ENCODE peak calls at places on chromosomes 5 and 9, in nine cellular contexts. N is GM12865, P is GM10248, T is A549, M is Calu3, O is H9, K is astrocyte of the spinal cord, H is gastrocnemius medialis, X is spleen. C is an unnamed sample.

GRCh38 chr9:127791085-127791484 is 5.3 kb downstream of the CDK9 start:
- DNase-seq in N (no peak), P (no peak), T (peak; percentile 31), M (no peak), O (no peak), K (no peak), H (no peak), X (no peak), C (no peak)

GRCh38 chr9:99150456-99151171 is 45.7 kb downstream of the TGFBR1 start:
- DNase-seq in N (no peak), P (no peak), T (no peak), M (no peak), O (no peak), K (no peak), H (no peak), X (no peak), C (no peak)

GRCh38 chr5:14775857-14776256 is 95.7 kb downstream of the ANKH start:
- DNase-seq in N (no peak), P (no peak), T (peak; percentile 56), M (peak; percentile 58), O (no peak), K (peak; percentile 67), H (no peak), X (no peak), C (no peak)

GRCh38 chr9:137113385-137114159 is 961 bp downstream of the DPP7 start:
- DNase-seq in N (peak; percentile 62), P (peak; percentile 58), T (peak; percentile 25), M (no peak), O (no peak), K (no peak), H (no peak), X (no peak), C (peak; percentile 36)

GRCh38 chr9:89144242-89144641 is 34.4 kb downstream of the SHC3 start:
- DNase-seq in N (no peak), P (no peak), T (no peak), M (no peak), O (no peak), K (no peak), H (no peak), X (no peak), C (no peak)

GRCh38 chr5:109945097-109945678 is 255.5 kb downstream of the MAN2A1 start:
- DNase-seq in N (peak; percentile 26), P (no peak), T (no peak), M (no peak), O (no peak), K (peak; percentile 52), H (no peak), X (no peak), C (peak; percentile 35)

GRCh38 chr5:15885156-15885555 is 294.4 kb downstream of the MARCHF11 start:
- DNase-seq in N (no peak), P (no peak), T (no peak), M (no peak), O (no peak), K (peak; percentile 23), H (no peak), X (no peak), C (no peak)

GRCh38 chr5:167639761-167640160 is 651.7 kb upstream of the WWC1 start:
- DNase-seq in N (no peak), P (no peak), T (peak; percentile 3), M (no peak), O (no peak), K (peak; percentile 23), H (no peak), X (no peak), C (no peak)

GRCh38 chr5:175657593-175658271 is at the start of gene HRH2:
- DNase-seq in N (no peak), P (no peak), T (peak; percentile 67), M (no peak), O (peak; percentile 52), K (no peak), H (no peak), X (peak; percentile 89), C (peak; percentile 75)

GRCh38 chr9:31744589-31744988 is 639.9 kb upstream of the ACO1 start:
- DNase-seq in N (no peak), P (no peak), T (no peak), M (no peak), O (no peak), K (no peak), H (no peak), X (no peak), C (no peak)

DNA sequence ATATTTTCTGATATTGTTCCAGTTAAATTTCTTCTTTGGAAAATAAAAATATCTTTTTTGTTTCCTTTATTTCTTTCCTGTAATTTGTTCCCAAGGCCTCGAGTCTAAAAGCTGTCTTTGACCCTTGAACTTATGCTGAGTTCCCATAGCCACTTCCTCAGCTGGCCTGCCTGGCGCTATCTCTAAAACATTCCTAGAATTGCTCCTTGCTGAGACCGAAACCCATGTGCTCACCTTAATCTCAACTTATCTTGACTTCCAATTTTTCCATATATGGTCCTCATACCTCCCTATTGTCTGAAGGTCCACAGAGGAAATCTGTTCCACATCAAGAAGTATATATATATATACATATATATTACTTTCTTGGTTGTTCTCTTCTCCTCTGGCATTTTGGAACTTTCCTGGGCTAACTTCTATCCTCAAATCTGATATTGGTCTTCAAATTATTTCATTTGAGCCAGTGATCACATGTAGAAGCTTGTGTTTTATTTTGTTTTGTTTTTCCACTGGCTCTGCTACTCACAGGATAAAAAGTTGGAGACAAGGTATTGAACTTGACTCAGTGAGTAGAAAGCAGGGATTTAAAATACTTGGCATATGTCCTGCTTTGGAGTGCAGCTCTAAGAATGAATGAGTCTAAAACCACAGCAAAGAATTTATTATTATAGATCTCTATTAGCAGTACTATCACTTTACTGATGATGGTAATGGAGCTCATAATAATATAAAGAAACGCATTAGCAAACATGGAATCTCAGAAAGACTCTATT is 45.2 kb downstream of the ENC1 start:
- DNase-seq in N (no peak), P (no peak), T (peak; percentile 49), M (peak; percentile 66), O (no peak), K (peak; percentile 85), H (no peak), X (no peak), C (no peak)
- TF ChIP-seq CTCF in N (no peak), P (no peak), T (no peak), M (no peak), O (no peak), K (no peak), H (no peak), X (no peak), C (no peak)

GRCh38 chr9:111895996-111896941 is at the start of gene UGCG:
- DNase-seq in N (peak; percentile 94), P (peak; percentile 94), T (peak; percentile 90), M (peak; percentile 90), O (peak; percentile 88), K (peak; percentile 92), H (peak; percentile 81), X (peak; percentile 98), C (peak; percentile 88)

GRCh38 chr9:111898331-111899096 is 1.9 kb downstream of the UGCG start:
- DNase-seq in N (no peak), P (no peak), T (no peak), M (no peak), O (no peak), K (peak; percentile 26), H (no peak), X (no peak), C (no peak)

GRCh38 chr9:111897831-111898144 is 1.2 kb downstream of the UGCG start:
- DNase-seq in N (peak; percentile 89), P (peak; percentile 59), T (no peak), M (no peak), O (no peak), K (peak; percentile 43), H (no peak), X (no peak), C (no peak)

GRCh38 chr9:111900081-111900805 is 3.6 kb downstream of the UGCG start:
- DNase-seq in N (no peak), P (no peak), T (no peak), M (no peak), O (no peak), K (no peak), H (no peak), X (no peak), C (no peak)

GRCh38 chr9:111896942-111897830 is 572 bp downstream of the UGCG start:
- DNase-seq in N (no peak), P (peak; percentile 34), T (peak; percentile 49), M (no peak), O (peak; percentile 38), K (peak; percentile 50), H (peak; percentile 39), X (peak; percentile 93), C (peak; percentile 38)
- TF ChIP-seq CTCF in N (no peak), P (peak; percentile 40), T (peak; percentile 44), M (no peak), O (peak; percentile 12), K (peak; percentile 32), H (peak; percentile 11), X (no peak), C (no peak)

DNA sequence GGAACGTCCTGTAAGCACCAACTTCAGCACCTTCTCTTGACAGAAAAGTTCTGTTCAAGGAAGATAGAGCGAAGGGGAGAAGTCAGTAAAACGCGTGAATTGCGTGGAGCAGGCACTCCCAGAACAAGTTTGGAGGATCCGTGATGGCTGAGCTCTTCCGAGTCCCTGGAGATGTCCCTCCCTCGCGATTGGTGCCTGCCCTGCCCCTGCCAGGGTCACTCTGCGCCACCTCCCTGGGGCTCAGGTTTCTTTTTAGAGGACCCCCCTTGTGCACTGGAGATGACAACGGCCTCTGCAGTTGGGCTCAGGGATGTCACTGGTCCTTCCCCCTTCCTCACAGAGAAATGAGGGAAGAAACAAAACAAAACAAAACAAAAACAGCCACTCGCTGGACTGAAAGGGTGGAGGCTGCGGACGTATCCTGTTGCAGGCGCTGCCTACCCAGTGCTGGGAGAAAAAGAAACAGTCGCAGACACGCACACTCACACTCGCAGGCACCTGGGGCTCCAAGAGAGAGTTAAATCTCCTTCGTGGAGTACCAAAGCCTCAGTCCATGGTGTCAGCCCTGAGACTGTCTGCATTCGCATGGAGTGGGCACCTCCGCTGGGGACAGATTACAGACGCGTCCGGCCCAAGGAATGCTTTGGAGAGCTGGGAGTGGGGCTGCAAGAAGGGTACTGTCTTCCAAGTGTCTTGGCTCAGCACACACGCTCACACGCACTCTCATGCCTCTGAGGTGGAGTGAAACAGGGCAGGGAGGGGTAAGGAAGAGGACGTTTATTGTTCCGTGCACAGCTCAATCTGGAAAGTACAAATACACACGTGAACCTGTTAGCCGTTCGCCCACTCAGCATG is 512.6 kb downstream of the SLCO4C1 start:
- DNase-seq in N (no peak), P (no peak), T (no peak), M (no peak), O (no peak), K (no peak), H (no peak), X (no peak), C (no peak)
- TF ChIP-seq CTCF in N (no peak), P (no peak), T (no peak), M (no peak), O (no peak), K (no peak), H (no peak), X (no peak), C (no peak)

DNA sequence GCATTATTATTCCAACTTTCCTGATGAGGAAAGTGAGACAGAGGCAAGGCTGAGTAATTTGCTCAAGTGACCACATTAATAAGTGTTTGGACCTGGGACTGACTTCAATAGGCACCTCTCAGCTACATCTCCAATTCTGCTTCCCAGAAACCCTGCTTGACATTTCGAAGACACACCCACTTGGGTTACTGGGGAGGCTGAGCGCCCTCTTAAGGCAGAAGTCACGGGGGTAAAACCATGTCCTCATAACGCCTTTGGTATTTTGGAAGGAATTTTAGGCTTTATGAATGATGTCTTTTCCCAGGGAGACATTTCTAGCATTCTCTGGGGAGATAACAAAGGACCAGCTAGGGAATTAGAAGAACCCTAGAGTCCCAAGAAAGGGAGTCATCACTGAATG is 53.3 kb downstream of the TRPC7 start:
- DNase-seq in N (no peak), P (no peak), T (peak; percentile 7), M (no peak), O (no peak), K (no peak), H (no peak), X (no peak), C (no peak)
- TF ChIP-seq CTCF in N (no peak), P (no peak), T (no peak), M (no peak), O (peak; percentile 44), K (no peak), H (no peak), X (no peak), C (no peak)